ENCODE peak calls at places on chromosomes 16 and 17, in five cellular contexts. U is MM.1S, J is PC-3, W is HCT116, E is neural progenitor cell. I is an unnamed sample.
A peak's percentile ranks its signal among the peaks of the same experiment; 100 is the strongest.

GRCh38 chr16:102060-102855 is 24.2 kb downstream of the MPG start:
- DNase-seq in U (no peak), J (no peak), W (no peak), E (no peak), I (no peak)

GRCh38 chr16:85718682-85719081 is 29.9 kb upstream of the GINS2 start:
- DNase-seq in U (peak; percentile 7), J (peak; percentile 23), W (no peak), E (peak; percentile 59), I (peak; percentile 35)

GRCh38 chr17:69853533-69854262 is 221.3 kb upstream of the KCNJ16 start:
- DNase-seq in U (no peak), J (no peak), W (no peak), E (no peak), I (peak; percentile 56)

GRCh38 chr16:61823326-61823725 is 212.9 kb downstream of the CDH8 start:
- DNase-seq in U (no peak), J (peak; percentile 34), W (no peak), E (no peak), I (no peak)

GRCh38 chr17:29178750-29179231 is 1.4 kb downstream of the MYO18A start:
- DNase-seq in U (no peak), J (peak; percentile 46), W (no peak), E (no peak), I (no peak)

GRCh38 chr17:80443916-80444708 is 29.1 kb downstream of the ENDOV start:
- DNase-seq in U (no peak), J (no peak), W (no peak), E (peak; percentile 49), I (no peak)

GRCh38 chr17:63657776-63658175 is 35.6 kb downstream of the MAP3K3 start:
- DNase-seq in U (no peak), J (no peak), W (no peak), E (no peak), I (no peak)

GRCh38 chr16:22141746-22142145 is 20.6 kb upstream of the SDR42E2 start:
- DNase-seq in U (no peak), J (peak; percentile 30), W (peak; percentile 21), E (peak; percentile 59), I (peak; percentile 47)

GRCh38 chr17:38328620-38329019 is 15.1 kb downstream of the GPR179 start:
- DNase-seq in U (no peak), J (no peak), W (no peak), E (no peak), I (no peak)

GRCh38 chr16:25108054-25108453 is 3.5 kb upstream of the LCMT1 start:
- DNase-seq in U (peak; percentile 40), J (peak; percentile 29), W (no peak), E (no peak), I (no peak)

GRCh38 chr17:56593073-56593740 is at the start of gene NOG:
- DNase-seq in U (peak; percentile 55), J (peak; percentile 74), W (no peak), E (peak; percentile 89), I (peak; percentile 79)

GRCh38 chr17:10048951-10049350 is 143.9 kb upstream of the RCVRN start:
- DNase-seq in U (no peak), J (no peak), W (no peak), E (no peak), I (no peak)

GRCh38 chr17:17420035-17420434 is 56.8 kb upstream of the MED9 start:
- DNase-seq in U (no peak), J (no peak), W (no peak), E (no peak), I (no peak)

GRCh38 chr17:6048486-6048885 is 21.7 kb upstream of the WSCD1 start:
- DNase-seq in U (no peak), J (no peak), W (no peak), E (no peak), I (no peak)

GRCh38 chr16:15919331-15919730 is 30.1 kb upstream of the ABCC1 start:
- DNase-seq in U (no peak), J (peak; percentile 22), W (no peak), E (no peak), I (peak; percentile 54)

GRCh38 chr17:13114601-13115024 is 96.8 kb upstream of the ELAC2 start:
- DNase-seq in U (no peak), J (peak; percentile 71), W (peak; percentile 13), E (peak; percentile 87), I (peak; percentile 83)

GRCh38 chr17:45229681-45230409 is 8.2 kb downstream of the FMNL1 start:
- DNase-seq in U (no peak), J (no peak), W (no peak), E (no peak), I (peak; percentile 27)

GRCh38 chr16:19936431-19936830 is 51.8 kb upstream of the GPRC5B start:
- DNase-seq in U (no peak), J (no peak), W (no peak), E (no peak), I (no peak)

GRCh38 chr16:10385725-10386516 is at the start of gene ATF7IP2:
- DNase-seq in U (peak; percentile 87), J (peak; percentile 90), W (peak; percentile 87), E (peak; percentile 94), I (peak; percentile 62)

GRCh38 chr16:49967012-49967559 is 57.9 kb upstream of the CNEP1R1 start:
- DNase-seq in U (no peak), J (no peak), W (no peak), E (no peak), I (no peak)

GRCh38 chr16:81627024-81627423 is 152.1 kb upstream of the PLCG2 start:
- DNase-seq in U (no peak), J (no peak), W (no peak), E (no peak), I (peak; percentile 56)

GRCh38 chr16:72739577-72739976 is 308.4 kb downstream of the ZFHX3 start:
- DNase-seq in U (no peak), J (peak; percentile 38), W (no peak), E (no peak), I (peak; percentile 35)

GRCh38 chr16:72858611-72859493 is 189.1 kb downstream of the ZFHX3 start:
- DNase-seq in U (no peak), J (no peak), W (no peak), E (no peak), I (no peak)

DNA sequence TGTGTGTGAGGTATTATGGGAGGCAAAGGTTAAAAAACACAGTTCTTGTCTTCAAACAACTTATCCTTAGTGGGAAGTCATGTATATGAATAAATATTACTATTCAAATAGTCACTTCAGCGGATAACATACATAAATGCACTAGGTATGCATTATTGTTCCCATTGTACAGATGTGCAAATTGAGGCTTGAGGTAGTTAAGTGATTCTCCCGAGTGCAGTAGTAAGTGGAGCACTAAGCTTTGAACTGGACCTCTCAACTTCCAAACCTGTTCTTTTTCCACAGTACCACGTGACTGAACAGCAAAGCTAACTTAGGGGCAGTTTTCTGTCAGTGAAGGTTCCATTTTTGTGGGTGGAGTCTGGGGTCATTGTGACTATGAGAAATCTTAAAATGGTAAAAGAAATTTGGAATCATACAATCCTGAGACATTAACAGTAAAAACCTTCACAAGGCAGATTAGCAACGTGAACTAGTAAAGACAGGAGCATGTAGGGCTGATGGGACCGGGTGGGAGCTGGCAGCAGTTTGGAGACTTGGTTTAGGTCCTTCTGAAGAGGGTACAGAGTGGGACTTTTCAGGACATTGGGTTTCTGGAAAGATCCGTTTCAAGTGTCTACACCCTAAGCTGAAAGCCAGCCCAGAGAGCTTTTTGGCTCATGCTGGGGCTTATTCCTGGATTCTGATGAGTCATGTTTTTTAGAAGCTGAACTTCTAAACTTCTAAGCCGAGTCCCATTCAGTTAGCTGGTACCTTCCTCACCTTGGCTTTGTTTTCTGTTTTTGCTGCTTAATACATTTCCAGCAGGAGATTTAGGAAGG is 204.9 kb downstream of the PRKCA start:
- DNase-seq in U (no peak), J (peak; percentile 83), W (peak; percentile 33), E (no peak), I (peak; percentile 91)
- TF ChIP-seq EZH2phosphoT487 in U (no peak), J (no peak), W (no peak), E (no peak), I (no peak)

GRCh38 chr17:8080208-8080798 is 7.2 kb downstream of the ALOX12B start:
- DNase-seq in U (no peak), J (no peak), W (no peak), E (no peak), I (no peak)
- TF ChIP-seq EZH2 in U (no peak), J (no peak), W (no peak), E (peak; percentile 21), I (no peak)

GRCh38 chr17:76479515-76480048 is 12.2 kb downstream of the AANAT start:
- DNase-seq in U (no peak), J (no peak), W (no peak), E (no peak), I (no peak)
- H3K9ac ChIP-seq in U (no peak overlapping the region), J (no peak overlapping the region), W (no peak overlapping the region), E (no peak overlapping the region), I (no peak overlapping the region)

DNA sequence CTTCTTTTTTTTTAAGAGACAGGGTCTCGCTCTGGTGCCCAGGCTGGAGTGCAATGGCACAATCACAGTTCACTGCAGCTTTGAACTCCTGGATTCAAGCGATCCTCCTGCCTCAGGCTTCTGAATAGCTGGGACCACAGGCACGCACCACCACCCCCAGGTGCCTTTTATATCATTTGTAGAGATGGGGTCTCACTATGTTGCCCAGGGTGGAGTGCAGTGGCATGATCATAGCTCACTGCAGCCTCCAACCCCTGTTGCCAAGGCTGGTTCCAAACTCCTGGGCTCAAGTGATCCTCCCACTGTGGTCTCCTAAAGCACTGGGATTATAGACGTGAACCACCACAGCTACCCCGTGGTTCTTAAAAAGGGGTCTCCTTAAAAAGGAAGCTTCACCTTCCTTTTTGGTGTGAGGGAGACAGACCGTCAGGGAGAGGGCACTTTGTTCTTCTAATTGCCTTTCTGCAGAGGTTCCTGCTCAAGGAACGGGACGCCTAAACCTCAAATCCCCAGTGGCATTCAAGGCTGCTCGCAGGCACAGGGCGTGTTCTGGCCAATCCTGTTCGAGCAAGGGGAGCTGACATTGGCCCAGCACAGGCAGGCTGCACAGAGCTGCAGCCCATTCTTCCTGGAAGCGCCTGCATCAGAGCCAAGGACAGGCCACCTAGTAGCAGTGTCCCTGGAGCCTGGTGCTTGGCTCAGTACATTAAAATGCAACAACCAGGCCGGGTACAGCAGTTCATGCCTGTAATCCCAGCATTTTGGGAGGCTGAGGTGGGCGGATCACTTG is 72.0 kb upstream of the CREBBP start:
- DNase-seq in U (no peak), J (no peak), W (no peak), E (peak; percentile 53), I (peak; percentile 55)
- TF ChIP-seq EZH2phosphoT487 in U (no peak), J (no peak), W (no peak), E (no peak), I (no peak)

GRCh38 chr17:15263206-15263579 is 1.9 kb downstream of the PMP22 start:
- DNase-seq in U (no peak), J (peak; percentile 64), W (no peak), E (peak; percentile 73), I (peak; percentile 94)

GRCh38 chr17:15263680-15264079 is 1.4 kb downstream of the PMP22 start:
- DNase-seq in U (no peak), J (peak; percentile 50), W (no peak), E (no peak), I (no peak)

GRCh38 chr17:15261063-15261817 is 3.9 kb downstream of the PMP22 start:
- DNase-seq in U (no peak), J (peak; percentile 73), W (no peak), E (peak; percentile 85), I (peak; percentile 89)

GRCh38 chr17:15261818-15262290 is 3.3 kb downstream of the PMP22 start:
- DNase-seq in U (no peak), J (peak; percentile 47), W (no peak), E (peak; percentile 45), I (peak; percentile 60)

GRCh38 chr17:15262291-15263205 is 2.6 kb downstream of the PMP22 start:
- DNase-seq in U (no peak), J (peak; percentile 95), W (peak; percentile 87), E (peak; percentile 81), I (peak; percentile 96)
- TF ChIP-seq EZH2 in U (no peak), J (no peak), W (no peak), E (peak; percentile 78), I (no peak)